ENCODE peak calls at places on chromosomes 3 and 15, in six cellular contexts. P is activated CD4-positive, alpha-beta memory T cell treated with anti-CD3 and anti-CD28 coated beads, Interleukin-2, amount 10 ng/mL, durations not matched to agents 7 days and 5 days; K is RPMI7951; F is endothelial cell; I is Right ventricle myocardium superior; R is HuH-7.5. H is an unnamed sample.

GRCh38 chr15:33975023-33975565 is 6.8 kb downstream of the CHRM5 start:
- DNase-seq in P (no peak), K (no peak), F (no peak), I (no peak), R (no peak), H (no peak)

GRCh38 chr15:88375234-88375926 is 91.8 kb downstream of the MRPL46 start:
- DNase-seq in P (no peak), K (peak; percentile 37), F (no peak), I (no peak), R (no peak), H (no peak)

GRCh38 chr3:143443851-143444331 is 324.3 kb downstream of the CHST2 start:
- DNase-seq in P (peak; percentile 51), K (peak; percentile 95), F (no peak), I (peak; percentile 45), R (no peak), H (peak; percentile 55)

GRCh38 chr3:11618897-11619296 is 24.8 kb downstream of the VGLL4 start:
- DNase-seq in P (no peak), K (no peak), F (no peak), I (no peak), R (no peak), H (no peak)

GRCh38 chr15:35470441-35470840 is 75.5 kb downstream of the DPH6 start:
- DNase-seq in P (no peak), K (no peak), F (no peak), I (no peak), R (no peak), H (no peak)

GRCh38 chr3:122183521-122183892 is at the start of gene CASR:
- DNase-seq in P (peak; percentile 20), K (no peak), F (peak; percentile 23), I (no peak), R (no peak), H (peak; percentile 11)

GRCh38 chr3:100254168-100254777 is 6.5 kb upstream of the TBC1D23 start:
- DNase-seq in P (peak; percentile 56), K (peak; percentile 72), F (peak; percentile 53), I (peak; percentile 45), R (peak; percentile 50), H (peak; percentile 58)

GRCh38 chr15:51088585-51088984 is 6.1 kb downstream of the TNFAIP8L3 start:
- DNase-seq in P (no peak), K (no peak), F (no peak), I (no peak), R (no peak), H (no peak)

GRCh38 chr3:72907131-72907697 is 19.4 kb downstream of the GXYLT2 start:
- DNase-seq in P (no peak), K (peak; percentile 78), F (no peak), I (no peak), R (no peak), H (no peak)

GRCh38 chr3:126261037-126261436 is 80.7 kb upstream of the ALDH1L1 start:
- DNase-seq in P (no peak), K (peak; percentile 26), F (no peak), I (peak; percentile 79), R (no peak), H (peak; percentile 82)

GRCh38 chr3:128309026-128309425 is 155.7 kb downstream of the EEFSEC start:
- DNase-seq in P (no peak), K (no peak), F (no peak), I (peak; percentile 66), R (no peak), H (no peak)

GRCh38 chr15:58287891-58288290 is 143.9 kb upstream of the LIPC start:
- DNase-seq in P (no peak), K (no peak), F (no peak), I (no peak), R (no peak), H (no peak)

GRCh38 chr15:88004379-88004778 is 252.2 kb downstream of the NTRK3 start:
- DNase-seq in P (no peak), K (no peak), F (no peak), I (no peak), R (no peak), H (no peak)

GRCh38 chr15:77002954-77003912 is 8.3 kb downstream of the PSTPIP1 start:
- DNase-seq in P (peak; percentile 87), K (no peak), F (no peak), I (peak; percentile 76), R (no peak), H (peak; percentile 45)

GRCh38 chr3:42544492-42545283 is 37.1 kb downstream of the SEC22C start:
- DNase-seq in P (no peak), K (peak; percentile 24), F (no peak), I (no peak), R (no peak), H (peak; percentile 84)

GRCh38 chr15:55587321-55588069 is 650 bp downstream of the PYGO1 start:
- DNase-seq in P (no peak), K (peak; percentile 70), F (peak; percentile 33), I (no peak), R (no peak), H (peak; percentile 42)

GRCh38 chr3:5006755-5007202 is 27.5 kb downstream of the BHLHE40 start:
- DNase-seq in P (peak; percentile 83), K (peak; percentile 72), F (no peak), I (peak; percentile 54), R (no peak), H (peak; percentile 68)

GRCh38 chr3:2099779-2100191 is 1.1 kb downstream of the CNTN4 start:
- DNase-seq in P (no peak), K (no peak), F (no peak), I (no peak), R (no peak), H (no peak)

GRCh38 chr15:42547926-42548257 is 701 bp downstream of the LRRC57 start:
- DNase-seq in P (no peak), K (no peak), F (no peak), I (no peak), R (peak; percentile 8), H (no peak)

GRCh38 chr15:33737687-33738606 is 230.3 kb upstream of the CHRM5 start:
- DNase-seq in P (peak; percentile 23), K (peak; percentile 32), F (peak; percentile 60), I (no peak), R (peak; percentile 35), H (no peak)

GRCh38 chr15:97960364-97961066 is at the start of gene ARRDC4:
- DNase-seq in P (peak; percentile 88), K (peak; percentile 100), F (peak; percentile 98), I (peak; percentile 100), R (peak; percentile 40), H (peak; percentile 100)

GRCh38 chr3:134753999-134754742 is 40.9 kb upstream of the EPHB1 start:
- DNase-seq in P (no peak), K (no peak), F (no peak), I (no peak), R (no peak), H (no peak)

GRCh38 chr15:80619677-80620076 is 75.4 kb upstream of the ABHD17C start:
- DNase-seq in P (no peak), K (no peak), F (no peak), I (no peak), R (no peak), H (no peak)

GRCh38 chr15:68652141-68652540 is 73.3 kb downstream of the CORO2B start:
- DNase-seq in P (no peak), K (peak; percentile 44), F (no peak), I (peak; percentile 75), R (no peak), H (no peak)

GRCh38 chr3:194062825-194063224 is 73.1 kb upstream of the HES1 start:
- DNase-seq in P (no peak), K (no peak), F (no peak), I (no peak), R (no peak), H (no peak)

GRCh38 chr3:124217542-124217941 is 225.6 kb upstream of the ROPN1 start:
- DNase-seq in P (peak; percentile 33), K (peak; percentile 76), F (peak; percentile 72), I (no peak), R (peak; percentile 54), H (peak; percentile 71)

GRCh38 chr3:34956511-34956910 is 682.8 kb upstream of the ARPP21 start:
- DNase-seq in P (no peak), K (no peak), F (no peak), I (no peak), R (no peak), H (no peak)

GRCh38 chr15:63971427-63971805 is 74.9 kb downstream of the DAPK2 start:
- DNase-seq in P (peak; percentile 76), K (no peak), F (no peak), I (peak; percentile 36), R (no peak), H (no peak)

GRCh38 chr3:47964740-47965139 is 51.5 kb downstream of the MAP4 start:
- DNase-seq in P (no peak), K (no peak), F (no peak), I (no peak), R (no peak), H (no peak)

GRCh38 chr15:65804252-65804931 is 12.3 kb upstream of the DENND4A start:
- DNase-seq in P (no peak), K (no peak), F (no peak), I (no peak), R (no peak), H (no peak)

GRCh38 chr3:14037211-14037610 is 87.5 kb downstream of the CHCHD4 start:
- DNase-seq in P (no peak), K (no peak), F (no peak), I (no peak), R (no peak), H (no peak)